ENCODE peak calls at places on chromosomes 12 and 14, in seven cellular contexts. E is stomach, N is tibial nerve, B is posterior cingulate gyrus, J is T-cell, O is AG04450, D is D341Med. G is an unnamed sample.

GRCh38 chr12:57591567-57592325 is 754 bp downstream of the PIP4K2C start:
- DNase-seq in E (peak; percentile 34), N (no peak), B (no peak), J (peak; percentile 41), O (no peak), D (no peak), G (no peak)

GRCh38 chr14:75249251-75249957 is 29.2 kb upstream of the FOS start:
- DNase-seq in E (peak; percentile 59), N (no peak), B (no peak), J (peak; percentile 88), O (no peak), D (no peak), G (no peak)

GRCh38 chr14:49479432-49479831 is 106.7 kb downstream of the RPS29 start:
- DNase-seq in E (peak; percentile 77), N (no peak), B (no peak), J (no peak), O (no peak), D (no peak), G (no peak)

GRCh38 chr12:62730649-62731377 is 204.1 kb downstream of the PPM1H start:
- DNase-seq in E (no peak), N (no peak), B (no peak), J (no peak), O (no peak), D (no peak), G (no peak)

GRCh38 chr12:132454949-132455418 is 35.0 kb upstream of the FBRSL1 start:
- DNase-seq in E (no peak), N (no peak), B (no peak), J (no peak), O (no peak), D (no peak), G (no peak)

GRCh38 chr12:120833849-120834248 is 70.3 kb downstream of the SPPL3 start:
- DNase-seq in E (no peak), N (no peak), B (no peak), J (no peak), O (peak; percentile 6), D (no peak), G (no peak)

GRCh38 chr14:26017270-26017669 is 580.6 kb downstream of the NOVA1 start:
- DNase-seq in E (no peak), N (no peak), B (no peak), J (no peak), O (no peak), D (no peak), G (no peak)

GRCh38 chr12:26251600-26251999 is 56.2 kb downstream of the SSPN start:
- DNase-seq in E (no peak), N (peak; percentile 32), B (no peak), J (no peak), O (no peak), D (no peak), G (peak; percentile 55)

GRCh38 chr14:54804720-54805060 is 97.9 kb downstream of the GCH1 start:
- DNase-seq in E (no peak), N (no peak), B (no peak), J (no peak), O (no peak), D (no peak), G (no peak)

GRCh38 chr12:115210533-115211252 is 526.7 kb upstream of the TBX3 start:
- DNase-seq in E (no peak), N (no peak), B (peak; percentile 7), J (no peak), O (no peak), D (no peak), G (no peak)

GRCh38 chr12:80937391-80938238 is at the start of gene LIN7A:
- DNase-seq in E (peak; percentile 27), N (peak; percentile 19), B (peak; percentile 48), J (no peak), O (no peak), D (peak; percentile 75), G (peak; percentile 63)

GRCh38 chr12:124441443-124442190 is 125.8 kb downstream of the NCOR2 start:
- DNase-seq in E (no peak), N (no peak), B (no peak), J (no peak), O (peak; percentile 72), D (no peak), G (no peak)

GRCh38 chr12:104565606-104566243 is 109.0 kb downstream of the CHST11 start:
- DNase-seq in E (no peak), N (no peak), B (no peak), J (no peak), O (no peak), D (no peak), G (no peak)

GRCh38 chr12:132550014-132550802 is 60.2 kb downstream of the LRCOL1 start:
- DNase-seq in E (no peak), N (no peak), B (no peak), J (no peak), O (no peak), D (no peak), G (no peak)

GRCh38 chr14:72894623-72895378 is 900 bp upstream of the DPF3 start:
- DNase-seq in E (no peak), N (no peak), B (no peak), J (no peak), O (no peak), D (peak; percentile 53), G (no peak)

GRCh38 chr14:83779266-83779665 is 1750.7 kb upstream of the FLRT2 start:
- DNase-seq in E (no peak), N (no peak), B (no peak), J (no peak), O (peak; percentile 36), D (no peak), G (no peak)

GRCh38 chr14:57071639-57072038 is 197.1 kb downstream of the EXOC5 start:
- DNase-seq in E (no peak), N (no peak), B (no peak), J (no peak), O (no peak), D (no peak), G (no peak)

GRCh38 chr12:26077915-26078314 is 46.9 kb downstream of the BHLHE41 start:
- DNase-seq in E (no peak), N (no peak), B (no peak), J (no peak), O (no peak), D (no peak), G (no peak)

GRCh38 chr12:6171409-6172015 is 28.7 kb upstream of the CD9 start:
- DNase-seq in E (no peak), N (no peak), B (no peak), J (no peak), O (no peak), D (no peak), G (peak; percentile 76)

GRCh38 chr12:45458238-45458637 is 242.3 kb downstream of the ANO6 start:
- DNase-seq in E (no peak), N (no peak), B (no peak), J (no peak), O (no peak), D (no peak), G (no peak)

GRCh38 chr12:40586823-40587222 is 105.4 kb upstream of the CNTN1 start:
- DNase-seq in E (no peak), N (no peak), B (no peak), J (no peak), O (no peak), D (no peak), G (no peak)

GRCh38 chr14:78327426-78328210 is 157.4 kb downstream of the NRXN3 start:
- DNase-seq in E (no peak), N (no peak), B (no peak), J (no peak), O (no peak), D (peak; percentile 35), G (no peak)

GRCh38 chr12:96881608-96882007 is 25.4 kb upstream of the NEDD1 start:
- DNase-seq in E (no peak), N (no peak), B (no peak), J (no peak), O (no peak), D (no peak), G (no peak)

GRCh38 chr14:101220921-101221510 is 317.5 kb upstream of the RTL1 start:
- DNase-seq in E (no peak), N (no peak), B (no peak), J (no peak), O (no peak), D (peak; percentile 8), G (no peak)

GRCh38 chr12:101204598-101205304 is 5.3 kb downstream of the SLC5A8 start:
- DNase-seq in E (no peak), N (no peak), B (no peak), J (no peak), O (no peak), D (no peak), G (no peak)

GRCh38 chr12:89756638-89757321 is 48.1 kb upstream of the ATP2B1 start:
- DNase-seq in E (no peak), N (peak; percentile 67), B (no peak), J (peak; percentile 13), O (peak; percentile 92), D (no peak), G (no peak)

GRCh38 chr14:71103662-71104484 is 196.6 kb downstream of the PCNX1 start:
- DNase-seq in E (no peak), N (peak; percentile 59), B (no peak), J (peak; percentile 16), O (peak; percentile 42), D (peak; percentile 55), G (no peak)